ENCODE peak calls at places on chromosomes 5 and 9, in five cellular contexts. V is stimulated activated CD4-positive, alpha-beta T cell treated with anti-CD3 and anti-CD28 coated beads, TNF-alpha, amount 100 ng/mL, for 48 hours; T is MCF 10A; E is HT-29; O is left ventricle myocardium inferior. S is an unnamed sample.

GRCh38 chr5:10808347-10809212 is 47.5 kb upstream of the DAP start:
- DNase-seq in V (no peak), T (no peak), E (no peak), O (no peak), S (no peak)

GRCh38 chr9:109560470-109561132 is 62.5 kb upstream of the PTPN3 start:
- DNase-seq in V (no peak), T (no peak), E (peak), O (peak), S (no peak)

GRCh38 chr5:150645070-150645700 is 4.7 kb downstream of the SYNPO start:
- DNase-seq in V (no peak), T (peak), E (peak), O (peak), S (peak)

GRCh38 chr9:93028448-93029006 is 30.0 kb upstream of the SUSD3 start:
- DNase-seq in V (peak), T (peak), E (no peak), O (no peak), S (no peak)

GRCh38 chr5:135826221-135826525 is 8.3 kb upstream of the SLC25A48 start:
- DNase-seq in V (no peak), T (no peak), E (no peak), O (no peak), S (no peak)

GRCh38 chr9:91298304-91298703 is 63.4 kb downstream of the AUH start:
- DNase-seq in V (no peak), T (peak), E (no peak), O (no peak), S (peak)

GRCh38 chr9:17578911-17579793 is at the start of gene SH3GL2:
- DNase-seq in V (no peak), T (peak), E (no peak), O (peak), S (peak)

GRCh38 chr9:95796029-95796428 is 79.5 kb upstream of the ERCC6L2 start:
- DNase-seq in V (no peak), T (no peak), E (no peak), O (no peak), S (no peak)

GRCh38 chr5:91272858-91273257 is 110.3 kb downstream of the ARRDC3 start:
- DNase-seq in V (no peak), T (no peak), E (no peak), O (no peak), S (no peak)

GRCh38 chr5:81679885-81680284 is 71.0 kb downstream of the SSBP2 start:
- DNase-seq in V (no peak), T (no peak), E (no peak), O (no peak), S (no peak)

GRCh38 chr9:118281787-118282186 is 577.6 kb downstream of the TLR4 start:
- DNase-seq in V (no peak), T (peak), E (no peak), O (no peak), S (no peak)

GRCh38 chr9:133513214-133514088 is 11.3 kb downstream of the MYMK start:
- DNase-seq in V (no peak), T (no peak), E (no peak), O (no peak), S (no peak)

GRCh38 chr9:91580136-91580535 is 156.5 kb upstream of the NFIL3 start:
- DNase-seq in V (no peak), T (peak), E (no peak), O (no peak), S (peak)

GRCh38 chr5:56094579-56095361 is 100.0 kb upstream of the IL6ST start:
- DNase-seq in V (peak), T (no peak), E (no peak), O (no peak), S (no peak)

GRCh38 chr9:99352786-99353185 is 130.7 kb downstream of the SEC61B start:
- DNase-seq in V (no peak), T (no peak), E (no peak), O (no peak), S (no peak)

GRCh38 chr9:30522486-30522885 is 1862.0 kb upstream of the ACO1 start:
- DNase-seq in V (no peak), T (no peak), E (no peak), O (no peak), S (no peak)

GRCh38 chr9:123548749-123549545 is 192.9 kb downstream of the CRB2 start:
- DNase-seq in V (peak), T (no peak), E (no peak), O (no peak), S (no peak)

GRCh38 chr9:101393135-101393534 is 5.3 kb downstream of the MRPL50 start:
- DNase-seq in V (no peak), T (no peak), E (no peak), O (no peak), S (no peak)

GRCh38 chr5:154654484-154655375 is 100.4 kb upstream of the LARP1 start:
- DNase-seq in V (no peak), T (no peak), E (no peak), O (no peak), S (no peak)

GRCh38 chr5:151134228-151134627 is 23.4 kb downstream of the ANXA6 start:
- DNase-seq in V (no peak), T (no peak), E (no peak), O (no peak), S (no peak)

GRCh38 chr9:125532812-125533594 is 174.0 kb downstream of the MAPKAP1 start:
- DNase-seq in V (no peak), T (no peak), E (no peak), O (no peak), S (no peak)

GRCh38 chr5:10828241-10828640 is 67.2 kb upstream of the DAP start:
- DNase-seq in V (no peak), T (no peak), E (no peak), O (no peak), S (no peak)